ENCODE peak calls at places on chromosomes 2 and 18, in five cellular contexts. W is astrocyte, T is A549, Q is heart left ventricle, B is keratinocyte. C is an unnamed sample.

GRCh38 chr2:231666171-231667095 is 41.9 kb upstream of the PTMA start:
- DNase-seq in B (no peak), W (peak), T (peak), Q (peak), C (peak)

GRCh38 chr18:31301201-31301655 is 16.7 kb upstream of the DSG1 start:
- DNase-seq in W (peak), B (peak), T (no peak), Q (peak), C (no peak)

GRCh38 chr2:160878622-160879021 is 281.6 kb upstream of the TANK start:
- DNase-seq in B (no peak), Q (no peak), W (no peak), T (no peak), C (no peak)

GRCh38 chr2:165277295-165277694 is 38.1 kb downstream of the SCN2A start:
- DNase-seq in B (no peak), W (peak), T (no peak), Q (no peak), C (no peak)

GRCh38 chr2:158357699-158358098 is 98.9 kb downstream of the CCDC148 start:
- DNase-seq in T (no peak), B (no peak), W (no peak), Q (no peak), C (no peak)

GRCh38 chr2:176134978-176135575 is 5.6 kb downstream of the HOXD8 start:
- DNase-seq in B (no peak), W (no peak), Q (no peak), T (no peak), C (no peak)

GRCh38 chr2:43708891-43709290 is 32.7 kb upstream of the C1GALT1C1L start:
- DNase-seq in B (no peak), Q (no peak), T (no peak), W (no peak), C (no peak)

GRCh38 chr2:235968616-235969324 is 199.4 kb downstream of the GBX2 start:
- DNase-seq in W (no peak), B (no peak), T (no peak), Q (peak), C (no peak)

GRCh38 chr2:159516241-159516758 is 100.0 kb downstream of the BAZ2B start:
- DNase-seq in Q (no peak), B (peak), W (peak), T (peak), C (no peak)

GRCh38 chr2:170465241-170465640 is 249.9 kb upstream of the SP5 start:
- DNase-seq in W (no peak), Q (no peak), B (no peak), T (no peak), C (no peak)

GRCh38 chr2:28620371-28620793 is 124.5 kb downstream of the PLB1 start:
- DNase-seq in W (no peak), Q (no peak), B (no peak), T (no peak), C (no peak)

GRCh38 chr2:148302526-148302925 is 281.6 kb downstream of the MBD5 start:
- DNase-seq in W (no peak), B (no peak), Q (no peak), T (no peak), C (no peak)

GRCh38 chr2:65749549-65749948 is 317.1 kb upstream of the SPRED2 start:
- DNase-seq in B (no peak), W (peak), Q (no peak), T (no peak), C (no peak)

GRCh38 chr2:146820672-146821071 is 1024.2 kb upstream of the ACVR2A start:
- DNase-seq in B (no peak), Q (no peak), T (no peak), W (peak), C (no peak)

GRCh38 chr2:53460347-53460746 is 307.3 kb upstream of the CHAC2 start:
- DNase-seq in T (no peak), B (no peak), Q (no peak), W (no peak), C (no peak)

GRCh38 chr2:157442636-157443035 is 1.3 kb downstream of the CYTIP start:
- DNase-seq in B (no peak), Q (no peak), W (no peak), T (no peak), C (no peak)

GRCh38 chr2:106868199-106868598 is 17.8 kb downstream of the ST6GAL2 start:
- DNase-seq in T (no peak), W (no peak), B (no peak), Q (no peak), C (no peak)

GRCh38 chr2:98514879-98515570 is 70.4 kb downstream of the INPP4A start:
- DNase-seq in B (no peak), Q (no peak), T (no peak), W (peak), C (no peak)

GRCh38 chr2:10170256-10170655 is 47.7 kb downstream of the RRM2 start:
- DNase-seq in T (no peak), B (no peak), Q (no peak), W (peak), C (no peak)

GRCh38 chr2:138615257-138615656 is 113.7 kb downstream of the SPOPL start:
- DNase-seq in W (peak), T (peak), Q (no peak), B (peak), C (no peak)

GRCh38 chr2:196500686-196501431 is 138.7 kb upstream of the CCDC150 start:
- DNase-seq in W (peak), B (no peak), Q (no peak), T (peak), C (no peak)

GRCh38 chr2:1509271-1509995 is 96.2 kb downstream of the TPO start:
- DNase-seq in B (no peak), W (no peak), T (no peak), Q (no peak), C (peak)

GRCh38 chr2:159939946-159940345 is 122.5 kb downstream of the PLA2R1 start:
- DNase-seq in W (peak), Q (no peak), B (no peak), T (peak), C (no peak)

GRCh38 chr18:74623047-74623816 is 25.6 kb downstream of the ZNF407 start:
- DNase-seq in W (no peak), B (no peak), T (no peak), Q (no peak), C (no peak)

GRCh38 chr2:46521215-46521683 is 41.9 kb downstream of the TMEM247 start:
- DNase-seq in Q (peak), B (no peak), T (no peak), W (peak), C (peak)

GRCh38 chr18:72672364-72673151 is 128.4 kb upstream of the CBLN2 start:
- DNase-seq in Q (no peak), W (peak), B (no peak), T (peak), C (no peak)

GRCh38 chr2:37993135-37993534 is 68.0 kb downstream of the RMDN2 start:
- DNase-seq in Q (no peak), W (no peak), T (no peak), B (no peak), C (no peak)

GRCh38 chr2:98012561-98012979 is 16.8 kb upstream of the TMEM131 start:
- DNase-seq in W (no peak), T (no peak), B (no peak), Q (no peak), C (no peak)

GRCh38 chr18:43664487-43665008 is 387.3 kb upstream of the SYT4 start:
- DNase-seq in W (peak), Q (no peak), T (no peak), B (no peak), C (no peak)

GRCh38 chr2:202944816-202945215 is 32.7 kb downstream of the CARF start:
- DNase-seq in Q (no peak), W (peak), T (no peak), B (no peak), C (no peak)

GRCh38 chr18:12960846-12961397 is 13.1 kb downstream of the SEH1L start:
- DNase-seq in B (no peak), W (no peak), T (no peak), Q (no peak), C (no peak)

GRCh38 chr18:58590231-58590630 is 38.7 kb downstream of the ALPK2 start:
- DNase-seq in Q (no peak), W (peak), B (no peak), T (no peak), C (no peak)

GRCh38 chr2:144513388-144514100 is 6.4 kb downstream of the ZEB2 start:
- DNase-seq in W (peak), B (no peak), T (no peak), Q (no peak), C (no peak)
- H3K27ac ChIP-seq in W (peak), B (no peak), T (no peak), Q (peak), C (peak)

GRCh38 chr2:222817628-222818027 is 43.2 kb upstream of the ACSL3 start:
- DNase-seq in W (no peak), T (no peak), B (no peak), Q (no peak), C (no peak)

GRCh38 chr2:222809582-222809981 is 51.3 kb upstream of the ACSL3 start:
- DNase-seq in Q (no peak), B (no peak), W (no peak), T (no peak), C (no peak)

GRCh38 chr2:222811828-222812227 is 49.0 kb upstream of the ACSL3 start:
- DNase-seq in T (no peak), W (no peak), Q (no peak), B (no peak), C (no peak)

GRCh38 chr2:222810044-222810443 is 50.8 kb upstream of the ACSL3 start:
- DNase-seq in Q (no peak), T (no peak), W (no peak), B (no peak), C (no peak)

GRCh38 chr2:222813177-222813843 is 47.5 kb upstream of the ACSL3 start:
- DNase-seq in W (no peak), B (no peak), Q (no peak), T (no peak), C (no peak)
- TF ChIP-seq CTCF in W (no peak), B (no peak), Q (no peak), T (no peak), C (no peak)

GRCh38 chr18:76935722-76936337 is 113.5 kb downstream of the ZNF236 start:
- DNase-seq in W (no peak), Q (no peak), B (no peak), T (no peak), C (no peak)

GRCh38 chr18:76928179-76928868 is 106.0 kb downstream of the ZNF236 start:
- DNase-seq in T (no peak), W (no peak), Q (no peak), B (no peak), C (no peak)

GRCh38 chr18:76931171-76931570 is 108.8 kb downstream of the ZNF236 start:
- DNase-seq in B (no peak), W (no peak), Q (no peak), T (no peak), C (no peak)

GRCh38 chr18:76936877-76937276 is 114.5 kb downstream of the ZNF236 start:
- DNase-seq in Q (no peak), B (no peak), T (no peak), W (no peak), C (no peak)

GRCh38 chr18:76932026-76932819 is 109.9 kb downstream of the ZNF236 start:
- DNase-seq in W (peak), T (no peak), Q (no peak), B (no peak), C (no peak)
- H3K27ac ChIP-seq in W (no peak), T (no peak), Q (no peak), B (no peak), C (no peak)

GRCh38 chr18:52348209-52348608 is 8.2 kb downstream of the DCC start:
- DNase-seq in T (no peak), W (no peak), Q (no peak), B (no peak), C (no peak)
- TF ChIP-seq CTCF in T (no peak), W (peak), Q (no peak), B (peak), C (no peak)

GRCh38 chr2:218292700-218293014 is 354 bp upstream of the TMBIM1 start:
- DNase-seq in T (no peak), Q (no peak), W (no peak), B (no peak), C (no peak)
- H3K27ac ChIP-seq in T (peak), Q (peak), W (no peak), B (peak), C (peak)

DNA sequence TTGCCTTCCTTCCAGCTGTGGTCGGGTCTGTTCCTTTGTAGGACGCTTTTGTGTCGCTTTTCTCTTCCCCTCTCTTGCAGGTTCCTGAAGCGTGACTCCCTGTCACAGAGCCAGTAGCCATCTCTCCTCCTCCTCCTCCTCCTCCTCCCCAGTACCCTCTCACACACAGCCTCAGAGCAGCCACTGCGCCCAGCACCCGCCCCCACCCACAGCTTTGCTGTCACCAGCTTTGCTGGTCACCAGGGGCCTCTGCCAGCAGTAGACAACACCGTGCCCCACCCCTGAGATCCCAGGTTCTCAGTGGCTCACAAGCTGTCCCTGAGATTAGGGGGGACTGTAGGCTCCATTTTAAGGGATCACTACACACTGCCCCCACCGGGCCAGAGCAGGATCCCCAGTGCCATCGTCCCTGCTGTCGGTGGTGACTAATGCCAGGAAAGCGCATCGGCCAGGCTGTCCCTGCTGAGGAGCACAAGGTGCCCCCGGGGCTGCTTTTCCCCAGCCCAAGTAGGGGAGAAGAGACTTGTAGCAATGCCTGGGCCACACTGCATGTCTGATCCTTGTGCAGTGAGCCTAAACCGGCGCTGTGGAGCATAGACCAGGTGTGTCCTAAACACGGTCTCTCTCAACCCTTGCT is 242.3 kb downstream of the ATAD2B start:
- DNase-seq in W (no peak), B (no peak), Q (no peak), T (no peak), C (no peak)
- TF ChIP-seq CTCF in W (no peak), B (no peak), Q (no peak), T (no peak), C (no peak)

DNA sequence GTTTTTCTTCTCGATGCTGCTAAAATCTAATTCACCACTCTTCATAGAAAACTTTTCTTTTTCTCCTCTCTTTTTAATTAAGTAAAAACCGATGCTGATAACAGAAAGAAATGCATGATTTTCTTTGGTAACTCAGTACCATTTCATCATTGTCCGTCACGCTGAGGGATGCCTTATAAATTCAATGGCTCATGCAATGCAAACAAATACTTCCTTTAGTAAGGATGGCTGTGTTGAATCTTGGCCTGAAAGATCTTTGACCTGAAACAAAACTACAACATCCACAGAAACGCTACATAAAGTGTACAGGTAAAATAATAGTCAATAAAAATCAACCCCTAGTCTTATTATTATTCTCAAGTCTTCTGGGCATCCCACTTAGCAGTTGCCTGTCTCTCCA is 261.4 kb downstream of the SLC8A1 start:
- DNase-seq in B (no peak), T (no peak), W (no peak), Q (no peak), C (no peak)
- H3K27ac ChIP-seq in B (no peak), T (no peak), W (no peak), Q (no peak), C (no peak)

GRCh38 chr2:40433739-40434138 is 18.2 kb downstream of the SLC8A1 start:
- DNase-seq in B (no peak), Q (no peak), W (no peak), T (no peak), C (no peak)

GRCh38 chr2:40431600-40431955 is 20.3 kb downstream of the SLC8A1 start:
- DNase-seq in Q (peak), T (no peak), B (no peak), W (peak), C (no peak)

GRCh38 chr2:40428434-40428833 is 23.5 kb downstream of the SLC8A1 start:
- DNase-seq in T (no peak), W (no peak), Q (no peak), B (no peak), C (no peak)

GRCh38 chr2:40432916-40433315 is 19.0 kb downstream of the SLC8A1 start:
- DNase-seq in W (no peak), Q (no peak), B (no peak), T (no peak), C (no peak)

GRCh38 chr2:40430741-40431599 is 20.9 kb downstream of the SLC8A1 start:
- DNase-seq in Q (no peak), T (no peak), B (no peak), W (no peak), C (no peak)
- TF ChIP-seq CTCF in Q (no peak), T (no peak), B (no peak), W (no peak), C (no peak)

C was measured in suprapubic skin.